ENCODE peak calls at places on chromosomes 3 and 15, in six cellular contexts. S, V, H, R, Q and D are unnamed samples.

GRCh38 chr3:9870978-9871377 is 9.1 kb downstream of the CIDEC start:
- DNase-seq in S (no peak), V (no peak), H (no peak), R (no peak), Q (no peak), D (no peak)

GRCh38 chr15:76196286-76196948 is 114.9 kb downstream of the ETFA start:
- DNase-seq in S (peak; percentile 27), V (no peak), H (no peak), R (peak; percentile 66), Q (peak; percentile 64), D (peak; percentile 92)

GRCh38 chr3:138974467-138974866 is 27.4 kb downstream of the FOXL2NB start:
- DNase-seq in S (no peak), V (no peak), H (no peak), R (no peak), Q (no peak), D (no peak)

GRCh38 chr3:57826286-57826951 is 70.3 kb downstream of the SLMAP start:
- DNase-seq in S (no peak), V (no peak), H (no peak), R (no peak), Q (no peak), D (no peak)

GRCh38 chr3:178059124-178059523 is 477.1 kb upstream of the KCNMB2 start:
- DNase-seq in S (no peak), V (no peak), H (no peak), R (no peak), Q (no peak), D (no peak)

GRCh38 chr3:169769287-169770181 is at the start of gene ACTRT3:
- DNase-seq in S (no peak), V (peak; percentile 38), H (peak; percentile 41), R (peak; percentile 65), Q (peak; percentile 43), D (peak; percentile 73)

GRCh38 chr15:61099030-61099800 is 129.9 kb downstream of the RORA start:
- DNase-seq in S (no peak), V (no peak), H (no peak), R (no peak), Q (no peak), D (no peak)

GRCh38 chr15:59294961-59295741 is 77.5 kb downstream of the MYO1E start:
- DNase-seq in S (peak; percentile 57), V (no peak), H (no peak), R (peak; percentile 13), Q (peak; percentile 33), D (no peak)

GRCh38 chr15:41888662-41889253 is 5.1 kb downstream of the SPTBN5 start:
- DNase-seq in S (no peak), V (no peak), H (no peak), R (no peak), Q (no peak), D (no peak)

GRCh38 chr3:143601738-143602480 is 246.4 kb downstream of the SLC9A9 start:
- DNase-seq in S (no peak), V (no peak), H (no peak), R (no peak), Q (peak; percentile 71), D (peak; percentile 80)

GRCh38 chr3:14371573-14372474 is 30.6 kb upstream of the SLC6A6 start:
- DNase-seq in S (no peak), V (no peak), H (no peak), R (no peak), Q (peak; percentile 17), D (no peak)

GRCh38 chr3:157099337-157100078 is 60.4 kb downstream of the CCNL1 start:
- DNase-seq in S (no peak), V (no peak), H (no peak), R (no peak), Q (no peak), D (no peak)

GRCh38 chr3:123758081-123758564 is 126.0 kb downstream of the MYLK start:
- DNase-seq in S (no peak), V (no peak), H (no peak), R (no peak), Q (peak; percentile 45), D (no peak)

GRCh38 chr15:64070106-64070505 is 23.5 kb downstream of the CIAO2A start:
- DNase-seq in S (no peak), V (no peak), H (no peak), R (no peak), Q (no peak), D (no peak)

GRCh38 chr3:182259579-182259978 is 533.7 kb upstream of the ATP11B start:
- DNase-seq in S (no peak), V (no peak), H (no peak), R (peak; percentile 64), Q (peak; percentile 72), D (no peak)

GRCh38 chr3:198079771-198080520 is 119.9 kb downstream of the LMLN start:
- DNase-seq in S (no peak), V (peak; percentile 6), H (no peak), R (no peak), Q (no peak), D (no peak)

GRCh38 chr3:194404365-194405140 is 5.5 kb upstream of the GP5 start:
- DNase-seq in S (peak; percentile 20), V (no peak), H (no peak), R (no peak), Q (peak; percentile 70), D (no peak)

GRCh38 chr15:29268706-29269484 is 727 bp downstream of the NSMCE3 start:
- DNase-seq in S (no peak), V (peak; percentile 7), H (peak; percentile 20), R (peak; percentile 76), Q (peak; percentile 48), D (no peak)

GRCh38 chr3:186380622-186381380 is 18.8 kb upstream of the DGKG start:
- DNase-seq in S (no peak), V (no peak), H (no peak), R (no peak), Q (no peak), D (no peak)

GRCh38 chr3:128076783-128077624 is 24.8 kb downstream of the SEC61A1 start:
- DNase-seq in S (no peak), V (no peak), H (peak; percentile 8), R (peak; percentile 32), Q (peak; percentile 76), D (no peak)

GRCh38 chr3:149954812-149955211 is 15.9 kb downstream of the PFN2 start:
- DNase-seq in S (no peak), V (no peak), H (no peak), R (no peak), Q (no peak), D (no peak)

GRCh38 chr15:96047255-96047931 is 283.1 kb upstream of the NR2F2 start:
- DNase-seq in S (peak; percentile 27), V (no peak), H (no peak), R (no peak), Q (peak; percentile 13), D (no peak)

GRCh38 chr3:16059700-16060357 is 114.7 kb upstream of the GALNT15 start:
- DNase-seq in S (no peak), V (no peak), H (no peak), R (no peak), Q (no peak), D (no peak)

GRCh38 chr3:141360888-141361598 is 7.3 kb upstream of the ZBTB38 start:
- DNase-seq in S (no peak), V (no peak), H (no peak), R (no peak), Q (peak; percentile 80), D (no peak)

GRCh38 chr15:48945386-48945785 is 18.3 kb downstream of the SHC4 start:
- DNase-seq in S (peak; percentile 8), V (no peak), H (no peak), R (no peak), Q (no peak), D (no peak)

GRCh38 chr3:159929181-159929893 is 59.3 kb upstream of the IL12A start:
- DNase-seq in S (no peak), V (no peak), H (no peak), R (no peak), Q (peak; percentile 48), D (no peak)

GRCh38 chr15:70512772-70513362 is 250.5 kb downstream of the UACA start:
- DNase-seq in S (no peak), V (no peak), H (no peak), R (no peak), Q (no peak), D (no peak)

GRCh38 chr3:126537730-126538281 is 13.9 kb downstream of the CHST13 start:
- DNase-seq in S (no peak), V (no peak), H (no peak), R (no peak), Q (no peak), D (peak; percentile 34)

GRCh38 chr3:75906555-75907112 is 121.3 kb upstream of the ZNF717 start:
- DNase-seq in S (no peak), V (no peak), H (no peak), R (peak; percentile 9), Q (peak; percentile 62), D (peak; percentile 38)

GRCh38 chr3:128355549-128355930 is 111.2 kb downstream of the DNAJB8 start:
- DNase-seq in S (no peak), V (no peak), H (no peak), R (no peak), Q (no peak), D (no peak)

GRCh38 chr3:99901200-99901926 is 83.7 kb downstream of the CMSS1 start:
- DNase-seq in S (peak; percentile 64), V (no peak), H (no peak), R (no peak), Q (no peak), D (no peak)

GRCh38 chr3:107920538-107920937 is 170.3 kb downstream of the CD47 start:
- DNase-seq in S (no peak), V (no peak), H (no peak), R (no peak), Q (no peak), D (no peak)